ENCODE peak calls at places on chromosome 1, in four cellular contexts. B is cardiac muscle cell, C is IMR-90, Z is K562. V is an unnamed sample.

GRCh38 chr1:238205045-238205662 is 314.4 kb upstream of the ZP4 start:
- DNase-seq in B (no peak), C (no peak), Z (no peak), V (no peak)

GRCh38 chr1:247107694-247108093 is 3.5 kb upstream of the ZNF669 start:
- DNase-seq in B (no peak), C (no peak), Z (no peak), V (no peak)

GRCh38 chr1:25037174-25038074 is 107.3 kb upstream of the RUNX3 start:
- DNase-seq in B (peak; percentile 35), C (peak; percentile 13), Z (peak; percentile 82), V (no peak)

GRCh38 chr1:210001751-210002150 is 63.7 kb downstream of the SYT14 start:
- DNase-seq in B (peak; percentile 37), C (no peak), Z (no peak), V (no peak)

GRCh38 chr1:37476460-37477197 is 2.2 kb downstream of the ZC3H12A start:
- DNase-seq in B (peak; percentile 93), C (peak; percentile 84), Z (no peak), V (peak; percentile 55)

GRCh38 chr1:208962867-208963266 is 620.6 kb upstream of the CAMK1G start:
- DNase-seq in B (no peak), C (no peak), Z (no peak), V (no peak)

GRCh38 chr1:161494069-161494735 is 11.1 kb upstream of the FCGR2A start:
- DNase-seq in B (peak; percentile 43), C (no peak), Z (no peak), V (no peak)

GRCh38 chr1:244409648-244410164 is 42.0 kb downstream of the ADSS2 start:
- DNase-seq in B (no peak), C (no peak), Z (no peak), V (no peak)

GRCh38 chr1:154948079-154948478 is 7.8 kb downstream of the PBXIP1 start:
- DNase-seq in B (no peak), C (no peak), Z (no peak), V (no peak)

GRCh38 chr1:154945160-154945961 is 8.8 kb upstream of the PMVK start:
- DNase-seq in B (no peak), C (no peak), Z (no peak), V (no peak)

GRCh38 chr1:154943649-154944421 is 7.3 kb upstream of the PMVK start:
- DNase-seq in B (peak; percentile 39), C (peak; percentile 12), Z (peak; percentile 57), V (no peak)

GRCh38 chr1:154944422-154945159 is 8.1 kb upstream of the PMVK start:
- DNase-seq in B (no peak), C (no peak), Z (no peak), V (peak; percentile 83)

DNA sequence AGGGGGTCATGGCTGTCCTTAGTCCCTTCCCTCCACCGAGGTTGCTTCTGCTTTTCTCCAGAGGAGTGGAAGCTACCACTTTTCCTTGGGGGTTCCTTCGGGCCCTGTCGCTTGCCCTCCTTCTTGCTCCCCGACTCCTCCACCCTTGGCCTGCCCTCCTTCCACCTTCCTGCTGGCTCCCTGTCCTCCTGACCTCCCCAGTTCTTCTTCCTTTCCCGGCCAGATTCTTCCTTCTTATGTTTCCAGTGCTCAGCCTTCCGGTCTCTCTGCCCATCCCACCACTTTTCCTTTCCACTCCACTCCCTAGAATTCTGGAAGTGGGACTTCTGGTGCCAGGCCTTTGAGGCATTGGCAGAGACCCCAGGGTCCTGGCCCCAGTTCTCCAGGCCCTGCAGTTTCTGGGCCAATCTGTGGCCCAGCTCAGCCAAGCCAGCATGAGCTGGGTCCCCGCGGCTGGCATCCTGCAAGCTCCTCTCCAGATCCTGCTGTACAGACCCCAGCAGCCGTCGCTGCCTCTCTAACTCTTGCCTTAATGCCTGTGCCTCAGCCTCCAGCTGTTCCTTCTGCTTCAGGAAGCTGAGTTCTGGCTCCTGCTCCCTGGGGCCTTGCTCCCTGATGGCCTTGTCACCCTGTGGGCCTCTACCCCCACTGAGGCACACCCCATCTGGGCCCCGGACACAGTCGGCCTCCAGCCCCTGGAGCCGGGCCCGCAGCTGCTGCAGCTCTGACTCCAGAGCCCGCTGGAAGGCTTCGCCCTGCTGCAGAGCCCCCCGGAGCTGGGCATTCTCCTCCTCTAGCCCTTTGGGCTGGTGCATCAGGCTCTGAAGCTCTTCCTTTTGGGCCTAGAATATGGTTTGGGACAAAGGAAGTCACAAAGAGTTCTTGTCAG is 9.7 kb upstream of the PMVK start:
- DNase-seq in B (no peak), C (no peak), Z (no peak), V (no peak)
- H3K4me1 ChIP-seq in B (peaks cover 12% of the 10 kb centered on the region), C (no peaks in the 10 kb centered on the region), Z (peaks cover 25% of the 10 kb centered on the region), V (no peaks in the 10 kb centered on the region)

GRCh38 chr1:181971424-181971823 is 90.1 kb downstream of the ZNF648 start:
- DNase-seq in B (no peak), C (no peak), Z (no peak), V (no peak)

GRCh38 chr1:181972256-181972655 is 89.3 kb downstream of the ZNF648 start:
- DNase-seq in B (no peak), C (no peak), Z (no peak), V (no peak)

GRCh38 chr1:181969902-181970301 is 91.6 kb downstream of the ZNF648 start:
- DNase-seq in B (no peak), C (no peak), Z (no peak), V (no peak)
- H3K27ac ChIP-seq in B (no peak overlapping the region), C (no peak overlapping the region), Z (no peak overlapping the region), V (no peak overlapping the region)

GRCh38 chr1:9356829-9357466 is 64.3 kb downstream of the SPSB1 start:
- DNase-seq in B (no peak), C (no peak), Z (no peak), V (no peak)
- H3K4me1 ChIP-seq in B (peaks cover 5% of the 10 kb centered on the region), C (peaks cover 5% of the 10 kb centered on the region), Z (no peaks in the 10 kb centered on the region), V (no peaks in the 10 kb centered on the region)

DNA sequence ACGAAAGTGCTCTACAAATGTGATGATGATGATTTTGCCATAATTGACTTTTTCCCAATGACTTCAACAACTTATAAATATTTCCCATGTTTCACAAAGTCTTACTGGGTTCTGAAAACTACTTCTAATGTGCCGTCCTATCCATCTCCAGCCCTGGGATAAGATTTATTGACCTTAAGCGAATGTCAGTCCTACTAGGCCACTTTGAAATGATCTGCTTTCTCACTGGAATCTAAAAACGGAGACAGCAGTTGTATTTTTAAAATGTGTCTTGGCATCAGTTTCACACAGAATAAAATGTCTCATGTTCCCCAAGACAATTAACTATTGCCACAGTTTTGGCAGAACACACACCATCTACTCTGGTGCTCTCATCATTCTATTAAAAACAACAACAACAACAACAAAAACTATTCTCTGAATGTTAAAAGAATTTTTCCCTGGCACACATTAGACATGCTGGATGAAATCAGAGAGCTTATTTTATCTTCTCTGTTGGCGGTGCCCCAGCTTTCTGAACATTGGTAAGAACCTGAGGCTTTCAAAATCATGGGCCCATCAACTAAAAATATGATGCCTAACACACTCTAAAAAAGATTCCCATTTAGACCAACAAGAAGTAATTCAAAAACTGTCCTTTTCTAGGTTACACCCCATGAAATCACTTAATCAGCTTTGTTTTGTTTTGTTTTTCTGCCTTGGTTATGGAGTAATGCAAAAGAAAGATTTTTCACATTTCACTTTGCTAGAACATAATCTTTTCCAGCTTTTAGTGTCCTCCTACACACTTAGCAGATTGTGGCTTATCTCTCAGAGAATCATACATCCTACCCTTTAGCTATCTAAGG is 23.1 kb upstream of the DNASE2B start:
- DNase-seq in B (peak; percentile 41), C (no peak), Z (no peak), V (no peak)
- H3K27ac ChIP-seq in B (no peak overlapping the region), C (no peak overlapping the region), Z (no peak overlapping the region), V (no peak overlapping the region)

DNA sequence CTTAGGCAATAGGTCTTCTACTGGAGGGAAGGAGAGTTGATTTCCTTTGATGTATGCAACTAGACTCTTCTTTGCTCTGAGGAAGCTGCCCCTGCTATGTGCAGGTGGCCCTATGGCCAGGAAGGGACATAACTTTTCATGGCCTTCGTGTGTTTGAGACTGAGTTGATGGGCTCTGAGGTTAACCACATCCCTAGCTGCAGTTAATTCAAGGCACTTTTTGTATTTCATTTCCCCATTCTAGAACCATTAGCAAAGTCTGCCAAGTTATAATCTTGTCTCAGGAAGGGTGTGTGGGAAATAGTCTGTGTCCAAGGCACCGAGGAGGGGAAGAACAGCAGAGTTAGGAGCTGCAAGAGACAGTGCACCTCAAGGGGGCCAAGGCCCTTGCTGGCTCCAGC is 2.5 kb downstream of the FCRL4 start:
- DNase-seq in B (no peak), C (no peak), Z (no peak), V (no peak)
- H3K4me1 ChIP-seq in B (no peaks in the 10 kb centered on the region), C (no peaks in the 10 kb centered on the region), Z (no peaks in the 10 kb centered on the region), V (no peaks in the 10 kb centered on the region)

GRCh38 chr1:183238071-183238470 is 52.0 kb downstream of the LAMC2 start:
- DNase-seq in B (peak; percentile 24), C (peak; percentile 69), Z (no peak), V (no peak)

GRCh38 chr1:183242556-183242955 is 56.5 kb downstream of the LAMC2 start:
- DNase-seq in B (no peak), C (no peak), Z (no peak), V (no peak)

GRCh38 chr1:183241446-183241845 is 55.4 kb downstream of the LAMC2 start:
- DNase-seq in B (peak; percentile 49), C (no peak), Z (no peak), V (no peak)

GRCh38 chr1:183239220-183239742 is 53.2 kb downstream of the LAMC2 start:
- DNase-seq in B (no peak), C (no peak), Z (no peak), V (no peak)

GRCh38 chr1:183239793-183240625 is 53.9 kb downstream of the LAMC2 start:
- DNase-seq in B (peak; percentile 26), C (no peak), Z (no peak), V (no peak)
- H3K27ac ChIP-seq in B (no peak overlapping the region), C (no peak overlapping the region), Z (no peak overlapping the region), V (no peak overlapping the region)

GRCh38 chr1:43949663-43950062 is 2.9 kb downstream of the IPO13 start:
- DNase-seq in B (no peak), C (no peak), Z (no peak), V (no peak)

GRCh38 chr1:43953361-43953760 is 6.6 kb downstream of the IPO13 start:
- DNase-seq in B (no peak), C (no peak), Z (no peak), V (no peak)

GRCh38 chr1:43954036-43954435 is 7.3 kb downstream of the IPO13 start:
- DNase-seq in B (no peak), C (no peak), Z (no peak), V (no peak)

GRCh38 chr1:43951021-43951985 is 4.6 kb downstream of the IPO13 start:
- DNase-seq in B (no peak), C (peak; percentile 35), Z (no peak), V (no peak)

GRCh38 chr1:43952731-43953350 is 6.1 kb downstream of the IPO13 start:
- DNase-seq in B (no peak), C (no peak), Z (peak; percentile 32), V (no peak)
- H3K4me1 ChIP-seq in B (peaks cover 4% of the 10 kb centered on the region), C (peaks cover 5% of the 10 kb centered on the region), Z (peaks cover 16% of the 10 kb centered on the region), V (peaks cover 3% of the 10 kb centered on the region)

DNA sequence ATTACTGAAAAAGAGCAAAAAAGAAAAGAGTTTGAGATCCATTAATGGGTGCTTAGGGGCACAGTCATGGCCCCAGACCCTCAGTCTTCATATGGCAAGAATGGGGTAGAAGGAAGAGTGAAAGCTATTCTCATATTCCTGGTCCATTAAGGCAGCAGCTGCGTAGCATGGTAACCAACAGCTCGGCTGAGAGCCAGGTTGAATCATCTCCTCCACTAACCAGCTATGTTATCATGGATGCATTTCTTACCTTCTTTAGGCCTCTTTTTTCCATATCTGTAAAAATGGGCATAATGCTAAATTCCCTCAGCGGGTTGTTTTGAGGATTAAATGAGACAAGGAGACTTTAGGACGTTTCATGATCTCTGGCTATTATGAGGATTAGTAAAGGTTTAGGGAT is 15.0 kb upstream of the SARS1 start:
- DNase-seq in B (peak; percentile 43), C (peak; percentile 67), Z (no peak), V (no peak)
- H3K27ac ChIP-seq in B (no peak overlapping the region), C (no peak overlapping the region), Z (no peak overlapping the region), V (no peak overlapping the region)

GRCh38 chr1:201103666-201104065 is 8.6 kb downstream of the CACNA1S start:
- DNase-seq in B (no peak), C (no peak), Z (no peak), V (no peak)
- H3K4me1 ChIP-seq in B (no peaks in the 10 kb centered on the region), C (no peaks in the 10 kb centered on the region), Z (no peaks in the 10 kb centered on the region), V (no peaks in the 10 kb centered on the region)